ENCODE peak calls at places on chromosomes 6 and 20, in nine cellular contexts. B is PC-9; F is NCI-H1417 treated with DMSO at 0.1 percent for 48 hours; H is RKO; K is aorta; I is HT1080; R is M059J; A is activated naive CD4-positive, alpha-beta T cell treated with anti-CD3 and anti-CD28 coated beads, Interleukin-2, amount 10 ng/mL, durations not matched to agents 7 days and 5 days; N is activated CD8-positive, alpha-beta T cell treated with anti-CD3 and anti-CD28 coated beads for 36 hours. M is an unnamed sample.

GRCh38 chr6:13396241-13396792 is 68.0 kb upstream of the TBC1D7 start:
- DNase-seq in B (no peak), F (no peak), H (no peak), K (no peak), I (no peak), R (no peak), A (no peak), N (no peak), M (no peak)

GRCh38 chr6:163965426-163966348 is 551.2 kb downstream of the QKI start:
- DNase-seq in B (no peak), F (peak), H (no peak), K (no peak), I (no peak), R (no peak), A (no peak), N (no peak), M (no peak)

GRCh38 chr6:26336355-26337198 is 28.4 kb upstream of the BTN3A2 start:
- DNase-seq in B (peak), F (no peak), H (peak), K (no peak), I (peak), R (peak), A (no peak), N (no peak), M (no peak)

GRCh38 chr20:44596010-44596409 is 13.6 kb downstream of the PKIG start:
- DNase-seq in B (peak), F (no peak), H (no peak), K (no peak), I (peak), R (peak), A (no peak), N (no peak), M (no peak)

GRCh38 chr6:7058250-7058923 is 49.4 kb upstream of the RREB1 start:
- DNase-seq in B (peak), F (no peak), H (peak), K (no peak), I (peak), R (peak), A (peak), N (peak), M (peak)

GRCh38 chr20:47921306-47922279 is 136.3 kb upstream of the SULF2 start:
- DNase-seq in B (peak), F (no peak), H (no peak), K (no peak), I (no peak), R (no peak), A (no peak), N (no peak), M (no peak)

GRCh38 chr6:104431096-104431495 is 428.6 kb downstream of the HACE1 start:
- DNase-seq in B (no peak), F (no peak), H (no peak), K (no peak), I (no peak), R (no peak), A (no peak), N (no peak), M (no peak)

GRCh38 chr20:36932476-36933426 is 18.8 kb downstream of the SAMHD1 start:
- DNase-seq in B (peak), F (no peak), H (no peak), K (no peak), I (no peak), R (peak), A (no peak), N (no peak), M (no peak)

GRCh38 chr6:35919827-35920751 is 809 bp downstream of the SRPK1 start:
- DNase-seq in B (peak), F (no peak), H (peak), K (peak), I (peak), R (peak), A (peak), N (peak), M (peak)

GRCh38 chr6:17015144-17015543 is 86.7 kb upstream of the STMND1 start:
- DNase-seq in B (no peak), F (no peak), H (no peak), K (no peak), I (peak), R (peak), A (no peak), N (peak), M (no peak)

GRCh38 chr6:54681987-54682386 is 164.6 kb upstream of the FAM83B start:
- DNase-seq in B (peak), F (no peak), H (peak), K (no peak), I (peak), R (peak), A (no peak), N (no peak), M (no peak)

GRCh38 chr20:8953300-8953699 is 115.6 kb upstream of the PLCB4 start:
- DNase-seq in B (no peak), F (no peak), H (no peak), K (no peak), I (no peak), R (no peak), A (no peak), N (no peak), M (no peak)

GRCh38 chr6:14754636-14755513 is 491.0 kb upstream of the JARID2 start:
- DNase-seq in B (no peak), F (no peak), H (no peak), K (no peak), I (no peak), R (no peak), A (no peak), N (peak), M (no peak)

GRCh38 chr6:28977351-28978136 is 27.6 kb downstream of the ZNF311 start:
- DNase-seq in B (peak), F (no peak), H (peak), K (peak), I (peak), R (peak), A (peak), N (peak), M (no peak)

GRCh38 chr20:59598625-59599310 is 5.6 kb upstream of the PHACTR3 start:
- DNase-seq in B (no peak), F (peak), H (peak), K (no peak), I (peak), R (peak), A (peak), N (peak), M (no peak)

GRCh38 chr6:42704251-42704936 is 18.0 kb downstream of the PRPH2 start:
- DNase-seq in B (no peak), F (no peak), H (no peak), K (peak), I (no peak), R (no peak), A (no peak), N (no peak), M (no peak)

GRCh38 chr6:87730310-87730709 is 28.3 kb upstream of the AKIRIN2 start:
- DNase-seq in B (no peak), F (no peak), H (no peak), K (peak), I (peak), R (peak), A (no peak), N (no peak), M (no peak)

GRCh38 chr6:109059148-109059547 is 35.5 kb downstream of the SESN1 start:
- DNase-seq in B (peak), F (no peak), H (no peak), K (no peak), I (no peak), R (no peak), A (no peak), N (no peak), M (no peak)

GRCh38 chr6:116255246-116255800 is 1.4 kb upstream of the TSPYL4 start:
- DNase-seq in B (no peak), F (no peak), H (peak), K (no peak), I (no peak), R (no peak), A (no peak), N (no peak), M (no peak)

GRCh38 chr6:1625352-1625773 is 15.6 kb downstream of the FOXC1 start:
- DNase-seq in B (no peak), F (no peak), H (no peak), K (no peak), I (no peak), R (no peak), A (no peak), N (no peak), M (no peak)

GRCh38 chr20:14235355-14235754 is 102.1 kb downstream of the FLRT3 start:
- DNase-seq in B (peak), F (no peak), H (peak), K (no peak), I (peak), R (peak), A (no peak), N (no peak), M (no peak)

GRCh38 chr20:41482647-41483552 is 116.3 kb upstream of the EMILIN3 start:
- DNase-seq in B (peak), F (no peak), H (peak), K (no peak), I (peak), R (peak), A (no peak), N (no peak), M (no peak)

GRCh38 chr20:5844063-5844681 is 94.0 kb downstream of the SHLD1 start:
- DNase-seq in B (peak), F (peak), H (peak), K (no peak), I (peak), R (peak), A (peak), N (peak), M (no peak)

GRCh38 chr20:19493794-19494495 is 264.1 kb upstream of the RIN2 start:
- DNase-seq in B (no peak), F (no peak), H (no peak), K (peak), I (no peak), R (no peak), A (no peak), N (no peak), M (no peak)

GRCh38 chr6:84709121-84709520 is 55.3 kb downstream of the TBX18 start:
- DNase-seq in B (no peak), F (no peak), H (no peak), K (no peak), I (no peak), R (no peak), A (no peak), N (no peak), M (no peak)

GRCh38 chr20:48983423-48984400 is 62.2 kb downstream of the ARFGEF2 start:
- DNase-seq in B (peak), F (no peak), H (peak), K (no peak), I (peak), R (peak), A (no peak), N (no peak), M (no peak)

GRCh38 chr6:16184129-16184528 is 54.3 kb upstream of the GMPR start:
- DNase-seq in B (no peak), F (no peak), H (peak), K (peak), I (peak), R (peak), A (no peak), N (peak), M (no peak)

GRCh38 chr6:105452924-105453756 is 50.3 kb upstream of the PREP start:
- DNase-seq in B (no peak), F (no peak), H (no peak), K (peak), I (no peak), R (peak), A (no peak), N (peak), M (no peak)

GRCh38 chr6:163419413-163420314 is 5.1 kb downstream of the QKI start:
- DNase-seq in B (no peak), F (no peak), H (no peak), K (no peak), I (no peak), R (peak), A (no peak), N (no peak), M (no peak)

GRCh38 chr20:59437601-59438031 is 137.2 kb downstream of the EDN3 start:
- DNase-seq in B (peak), F (no peak), H (no peak), K (no peak), I (no peak), R (no peak), A (no peak), N (no peak), M (no peak)

GRCh38 chr20:49913399-49914047 is 1.8 kb downstream of the SPATA2 start:
- DNase-seq in B (no peak), F (no peak), H (peak), K (no peak), I (no peak), R (no peak), A (no peak), N (no peak), M (no peak)

GRCh38 chr6:111845441-111845871 is 27.8 kb downstream of the FYN start:
- DNase-seq in B (no peak), F (no peak), H (no peak), K (no peak), I (no peak), R (no peak), A (no peak), N (peak), M (no peak)

GRCh38 chr20:57999465-58000111 is 228.9 kb downstream of the ANKRD60 start:
- DNase-seq in B (no peak), F (peak), H (no peak), K (peak), I (no peak), R (no peak), A (no peak), N (no peak), M (no peak)

GRCh38 chr20:62276448-62276847 is 26.3 kb upstream of the ADRM1 start:
- DNase-seq in B (no peak), F (no peak), H (no peak), K (no peak), I (no peak), R (no peak), A (no peak), N (no peak), M (no peak)

GRCh38 chr6:6409397-6410030 is 89.1 kb upstream of the F13A1 start:
- DNase-seq in B (no peak), F (no peak), H (no peak), K (no peak), I (no peak), R (peak), A (no peak), N (no peak), M (no peak)